ENCODE peak calls at places on chromosomes 11 and 22, in six cellular contexts. J is NCI-H1436; D is SW480; Z is GM13977; E is naive thymus-derived CD8-positive, alpha-beta T cell; A is NCI-H774. C is an unnamed sample.

GRCh38 chr11:47400813-47401279 is 7.5 kb upstream of the SLC39A13 start:
- DNase-seq in J (no peak), D (no peak), Z (peak; percentile 66), E (no peak), A (no peak), C (no peak)

GRCh38 chr11:119472186-119472855 is 49.3 kb upstream of the THY1 start:
- DNase-seq in J (no peak), D (no peak), Z (no peak), E (no peak), A (no peak), C (no peak)

GRCh38 chr11:47052165-47052564 is 115.6 kb downstream of the CSTPP1 start:
- DNase-seq in J (no peak), D (no peak), Z (no peak), E (no peak), A (no peak), C (no peak)

GRCh38 chr11:35427158-35427557 is 7.8 kb upstream of the SLC1A2 start:
- DNase-seq in J (no peak), D (no peak), Z (no peak), E (no peak), A (peak; percentile 13), C (no peak)

GRCh38 chr22:28604961-28605360 is 74.7 kb downstream of the TTC28 start:
- DNase-seq in J (no peak), D (no peak), Z (no peak), E (no peak), A (no peak), C (no peak)

GRCh38 chr22:29215012-29215860 is 9.5 kb downstream of the EMID1 start:
- DNase-seq in J (no peak), D (no peak), Z (no peak), E (no peak), A (no peak), C (no peak)

GRCh38 chr11:68050371-68050841 is 11.6 kb downstream of the TCIRG1 start:
- DNase-seq in J (no peak), D (no peak), Z (peak; percentile 22), E (no peak), A (no peak), C (no peak)

GRCh38 chr22:30305519-30305905 is 16.2 kb upstream of the CASTOR1 start:
- DNase-seq in J (no peak), D (peak; percentile 16), Z (peak; percentile 63), E (peak; percentile 37), A (no peak), C (no peak)

GRCh38 chr22:25018009-25018408 is 65.5 kb downstream of the KIAA1671 start:
- DNase-seq in J (no peak), D (no peak), Z (no peak), E (no peak), A (no peak), C (no peak)

GRCh38 chr22:49951986-49952896 is 8.3 kb upstream of the PIM3 start:
- DNase-seq in J (no peak), D (peak; percentile 50), Z (no peak), E (no peak), A (no peak), C (no peak)

C was measured in SK-MEL-5.